ENCODE peak calls at places on chromosomes 1 and 21, in four cellular contexts. J, T, L and P are unnamed samples.

GRCh38 chr1:228109962-228110488 is 926 bp upstream of the MRPL55 start:
- DNase-seq in T (no peak), L (peak), J (peak), P (no peak)

GRCh38 chr1:8903908-8904650 is 25.6 kb upstream of the ENO1 start:
- DNase-seq in J (peak), T (no peak), L (no peak), P (no peak)

GRCh38 chr1:213366141-213366831 is 315.2 kb downstream of the RPS6KC1 start:
- DNase-seq in J (no peak), L (no peak), T (no peak), P (no peak)

GRCh38 chr1:67052741-67053534 is 1.0 kb downstream of the SLC35D1 start:
- DNase-seq in L (peak), T (peak), J (no peak), P (peak)

GRCh38 chr1:55477953-55478352 is 262.8 kb upstream of the USP24 start:
- DNase-seq in L (no peak), J (no peak), T (no peak), P (no peak)

GRCh38 chr21:38178653-38179503 is 77.9 kb upstream of the KCNJ15 start:
- DNase-seq in J (no peak), T (no peak), L (no peak), P (no peak)

GRCh38 chr1:25467193-25467592 is 36.5 kb downstream of the MACO1 start:
- DNase-seq in J (no peak), T (no peak), L (no peak), P (no peak)

GRCh38 chr1:193113992-193114332 is 7.9 kb upstream of the CDC73 start:
- DNase-seq in L (no peak), J (no peak), T (no peak), P (no peak)

GRCh38 chr1:199515261-199515660 is 512.2 kb upstream of the NR5A2 start:
- DNase-seq in L (no peak), T (no peak), J (no peak), P (no peak)

GRCh38 chr1:993379-993995 is 6.4 kb downstream of the HES4 start:
- DNase-seq in L (no peak), T (no peak), J (no peak), P (no peak)

GRCh38 chr1:58786927-58787245 is 3.0 kb upstream of the JUN start:
- DNase-seq in L (no peak), J (no peak), T (no peak), P (no peak)

DNA sequence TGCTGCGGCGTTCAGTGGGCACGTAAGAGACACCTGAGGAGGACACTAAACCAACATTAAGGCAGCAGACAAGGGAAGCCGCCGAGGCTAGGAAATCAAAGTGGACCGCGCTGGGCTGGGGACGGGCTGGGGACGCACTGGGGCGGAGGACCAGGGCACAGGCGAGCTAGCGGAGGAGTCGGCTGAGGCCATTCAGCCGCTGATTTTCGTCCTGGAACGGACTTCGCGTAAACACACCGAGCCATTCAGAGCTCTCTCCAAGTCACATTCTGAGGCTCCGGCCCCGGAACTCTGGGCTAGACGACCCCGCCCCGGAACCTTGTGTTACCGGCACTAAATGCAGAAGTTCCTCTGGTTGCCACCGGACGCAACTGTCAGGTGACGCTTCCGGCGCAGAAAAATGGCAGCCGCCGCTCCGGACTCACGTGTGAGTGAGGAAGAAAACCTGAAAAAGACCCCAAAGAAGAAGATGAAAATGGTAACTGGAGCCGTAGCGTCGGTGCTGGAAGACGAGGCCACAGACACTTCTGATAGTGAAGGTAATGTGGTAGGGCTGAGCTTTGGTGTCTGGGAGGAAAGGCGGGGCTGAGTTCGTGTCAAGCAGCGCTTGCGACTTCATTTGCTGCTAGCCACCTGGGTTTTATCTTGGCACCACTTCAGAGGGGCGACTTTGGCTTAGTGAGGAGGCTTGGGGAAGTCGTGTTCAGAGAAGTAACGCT is at the start of gene RRP15:
- DNase-seq in L (peak), J (peak), T (peak), P (peak)
- TF ChIP-seq CTCF in L (no peak), J (no peak), T (no peak), P (no peak)

DNA sequence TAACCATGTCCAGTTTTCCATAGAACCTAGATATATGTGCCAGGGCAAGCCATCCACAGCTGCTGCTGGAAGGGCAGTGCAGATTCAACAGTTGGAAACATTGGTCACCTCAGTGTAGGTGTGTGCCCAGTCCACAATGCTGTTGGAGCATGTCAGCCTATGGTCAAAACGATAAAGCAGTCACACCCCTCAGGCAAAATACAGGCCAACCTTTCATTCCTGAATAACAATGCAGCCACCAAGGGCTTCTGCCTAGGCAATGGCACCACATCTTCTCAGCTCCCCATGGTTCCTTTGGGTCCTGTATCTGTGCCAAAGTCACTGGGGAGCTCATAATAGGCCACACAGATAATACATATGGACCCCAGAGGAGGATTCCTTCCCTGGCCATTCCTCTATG is 15.1 kb upstream of the TBX19 start:
- DNase-seq in T (no peak), L (no peak), J (no peak), P (no peak)
- H3K9ac ChIP-seq in T (no peak), L (no peak), J (no peak), P (no peak)

GRCh38 chr1:234125283-234125682 is 220.8 kb downstream of the SLC35F3 start:
- DNase-seq in T (peak), J (peak), L (peak), P (peak)
- TF ChIP-seq CTCF in T (peak), J (peak), L (peak), P (no peak)

GRCh38 chr1:156721131-156721924 is 6.9 kb upstream of the METTL25B start:
- DNase-seq in J (no peak), L (no peak), T (no peak), P (no peak)

GRCh38 chr1:156727914-156728598 is at the start of gene METTL25B:
- DNase-seq in L (peak), J (peak), T (peak), P (peak)

GRCh38 chr1:156727492-156727891 is 777 bp upstream of the METTL25B start:
- DNase-seq in L (no peak), J (no peak), T (no peak), P (no peak)

GRCh38 chr1:156725683-156726280 is 2.5 kb upstream of the METTL25B start:
- DNase-seq in T (peak), J (peak), L (peak), P (peak)

DNA sequence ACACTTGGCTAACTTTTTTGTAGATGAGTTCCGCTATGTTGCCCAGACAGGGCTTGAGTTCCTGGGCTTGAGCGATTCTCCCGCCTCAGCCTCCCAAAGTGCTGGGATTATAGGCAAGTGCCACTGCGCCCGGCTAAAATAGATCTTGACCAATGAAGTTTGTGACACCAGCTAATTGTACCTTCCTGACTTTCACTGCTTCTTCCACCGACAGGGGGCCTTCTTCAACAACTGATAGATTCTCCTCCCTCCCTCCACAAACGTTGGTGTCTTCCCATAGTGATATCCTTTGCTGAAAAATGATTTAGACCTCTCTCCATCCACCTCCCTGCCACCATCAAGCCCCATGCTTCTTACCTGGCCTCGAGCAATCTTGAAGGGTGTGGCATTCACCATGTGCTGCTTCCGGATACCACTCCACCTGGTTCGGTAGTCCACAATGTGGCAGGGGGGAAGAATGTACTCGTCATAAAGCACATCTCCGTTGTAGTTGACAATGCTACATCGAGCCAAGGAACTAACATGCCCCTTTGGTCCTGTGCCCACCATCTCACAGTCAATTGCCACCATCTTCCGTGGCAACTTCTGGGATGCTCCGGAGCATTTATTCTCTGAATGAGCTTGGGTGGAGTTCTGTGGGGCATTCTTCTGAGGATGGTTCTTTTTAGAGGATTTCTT is 1.6 kb upstream of the METTL25B start:
- DNase-seq in J (peak), L (peak), T (peak), P (peak)
- H3K9ac ChIP-seq in J (peak), L (no peak), T (no peak), P (peak)

GRCh38 chr1:232168513-232168912 is 461.4 kb downstream of the SIPA1L2 start:
- DNase-seq in L (no peak), J (no peak), T (no peak), P (no peak)

GRCh38 chr1:232172556-232172955 is 457.4 kb downstream of the SIPA1L2 start:
- DNase-seq in T (no peak), J (no peak), L (no peak), P (no peak)

GRCh38 chr1:232174306-232174705 is 455.6 kb downstream of the SIPA1L2 start:
- DNase-seq in J (no peak), L (no peak), T (no peak), P (no peak)

GRCh38 chr1:232169436-232169835 is 460.5 kb downstream of the SIPA1L2 start:
- DNase-seq in J (no peak), T (no peak), L (no peak), P (no peak)

DNA sequence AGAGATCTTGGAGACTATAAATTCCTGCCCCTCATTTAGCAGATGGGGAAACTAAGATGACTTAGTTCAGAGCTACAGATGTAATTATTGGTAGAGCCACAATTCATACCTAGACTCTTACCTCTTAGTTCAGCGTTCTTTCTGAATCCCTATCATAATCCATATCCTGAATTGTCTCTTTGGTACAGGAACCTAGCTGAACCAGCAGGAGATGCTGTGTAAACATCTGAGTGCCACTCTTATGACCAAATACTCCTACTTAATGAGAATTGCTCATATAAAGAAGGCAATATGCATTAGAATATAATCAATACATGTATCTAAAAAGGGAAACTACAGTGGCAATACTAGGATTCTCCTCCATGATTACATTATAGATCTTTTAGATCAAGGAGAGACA is 459.0 kb downstream of the SIPA1L2 start:
- DNase-seq in J (no peak), L (no peak), T (no peak), P (no peak)
- TF ChIP-seq CTCF in J (no peak), L (no peak), T (no peak), P (no peak)

GRCh38 chr1:33726274-33726804 is 137.5 kb upstream of the HMGB4 start:
- DNase-seq in J (no peak), L (no peak), T (no peak), P (no peak)
- H3K9ac ChIP-seq in J (no peak), L (no peak), T (no peak), P (no peak)

GRCh38 chr1:6141601-6142000 is 38.5 kb downstream of the CHD5 start:
- DNase-seq in T (peak), J (no peak), L (peak), P (no peak)
- TF ChIP-seq CTCF in T (peak), J (no peak), L (peak), P (no peak)

GRCh38 chr1:212035835-212036605 is 472 bp downstream of the DTL start:
- DNase-seq in L (no peak), T (no peak), J (no peak), P (no peak)
- H3K9ac ChIP-seq in L (peak), T (peak), J (peak), P (peak)

GRCh38 chr1:205323794-205324193 is 2.2 kb upstream of the NUAK2 start:
- DNase-seq in L (no peak), J (no peak), T (no peak), P (no peak)

GRCh38 chr1:205321959-205322283 is 376 bp upstream of the NUAK2 start:
- DNase-seq in T (no peak), L (no peak), J (no peak), P (no peak)

GRCh38 chr1:205318231-205318991 is 3.1 kb downstream of the NUAK2 start:
- DNase-seq in J (no peak), L (peak), T (no peak), P (peak)

GRCh38 chr1:205319081-205320018 is 2.2 kb downstream of the NUAK2 start:
- DNase-seq in T (no peak), L (no peak), J (peak), P (peak)

GRCh38 chr1:205321109-205321958 is at the start of gene NUAK2:
- DNase-seq in L (peak), J (peak), T (peak), P (peak)
- TF ChIP-seq CTCF in L (peak), J (no peak), T (peak), P (peak)